ENCODE peak calls at places on chromosomes 6 and 20, in six cellular contexts. H is testis, B is GM12878, J is esophagus muscularis mucosa, I is uterus, M is ovary. F is an unnamed sample. For H3K9me3, the result is how much of the 10 kb centered on the place peaks cover.

GRCh38 chr6:29708432-29709177 is 14.6 kb upstream of the HLA-F start:
- DNase-seq in J (no peak), M (no peak), I (no peak), B (peak), H (no peak), F (no peak)

GRCh38 chr20:408843-409696 is 971 bp downstream of the RBCK1 start:
- DNase-seq in H (no peak), B (no peak), J (no peak), M (no peak), I (no peak), F (no peak)

GRCh38 chr6:15269619-15270018 is 23.8 kb downstream of the JARID2 start:
- DNase-seq in M (no peak), B (no peak), H (no peak), J (no peak), I (no peak), F (no peak)

GRCh38 chr6:57021086-57021720 is 25.3 kb upstream of the KIAA1586 start:
- DNase-seq in J (no peak), H (no peak), I (no peak), M (no peak), B (no peak), F (no peak)

GRCh38 chr6:16409531-16410441 is 171.4 kb downstream of the GMPR start:
- DNase-seq in M (peak), J (peak), H (peak), I (peak), B (no peak), F (peak)

GRCh38 chr20:10263385-10264165 is 44.9 kb downstream of the SNAP25 start:
- DNase-seq in B (no peak), J (peak), I (no peak), H (no peak), M (no peak), F (no peak)

GRCh38 chr20:44715495-44716308 is 533 bp downstream of the CCN5 start:
- DNase-seq in M (no peak), J (no peak), B (no peak), H (no peak), I (no peak), F (no peak)

GRCh38 chr6:2684059-2684749 is 66.5 kb downstream of the MYLK4 start:
- DNase-seq in J (no peak), I (no peak), M (no peak), H (no peak), B (no peak), F (no peak)

GRCh38 chr6:32109765-32110160 is 625 bp upstream of the TNXB start:
- DNase-seq in B (no peak), M (no peak), J (no peak), H (no peak), I (no peak), F (no peak)

DNA sequence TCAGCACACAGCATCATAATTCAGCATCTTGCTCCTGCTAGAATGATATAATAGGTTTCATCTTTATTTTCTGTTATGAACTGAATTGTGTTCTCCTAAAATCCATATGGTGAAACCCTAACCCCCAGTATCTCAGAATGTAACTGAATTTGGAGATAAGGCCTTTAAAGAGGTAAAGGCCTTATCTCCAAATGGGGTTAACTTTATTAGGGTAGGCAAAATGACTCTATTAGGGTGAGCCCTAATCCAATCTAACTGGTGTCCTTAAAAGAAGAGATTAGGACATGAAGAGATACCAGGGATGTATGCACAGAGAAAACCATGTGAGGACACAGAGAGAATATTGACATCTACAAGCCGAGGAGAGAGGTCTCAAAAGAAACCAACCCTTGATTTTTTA is 8.7 kb upstream of the MRS2 start:
- DNase-seq in I (no peak), J (no peak), M (no peak), H (no peak), B (no peak), F (no peak)
- H3K27ac ChIP-seq in I (no peak), J (no peak), M (no peak), H (no peak), B (no peak), F (no peak)

GRCh38 chr6:135851442-135852271 is at the start of gene PDE7B:
- DNase-seq in I (peak), B (no peak), J (no peak), M (peak), H (peak), F (peak)
- TF ChIP-seq POLR2A in I (peak), B (no peak), J (peak), M (peak), H (no peak), F (no peak)

DNA sequence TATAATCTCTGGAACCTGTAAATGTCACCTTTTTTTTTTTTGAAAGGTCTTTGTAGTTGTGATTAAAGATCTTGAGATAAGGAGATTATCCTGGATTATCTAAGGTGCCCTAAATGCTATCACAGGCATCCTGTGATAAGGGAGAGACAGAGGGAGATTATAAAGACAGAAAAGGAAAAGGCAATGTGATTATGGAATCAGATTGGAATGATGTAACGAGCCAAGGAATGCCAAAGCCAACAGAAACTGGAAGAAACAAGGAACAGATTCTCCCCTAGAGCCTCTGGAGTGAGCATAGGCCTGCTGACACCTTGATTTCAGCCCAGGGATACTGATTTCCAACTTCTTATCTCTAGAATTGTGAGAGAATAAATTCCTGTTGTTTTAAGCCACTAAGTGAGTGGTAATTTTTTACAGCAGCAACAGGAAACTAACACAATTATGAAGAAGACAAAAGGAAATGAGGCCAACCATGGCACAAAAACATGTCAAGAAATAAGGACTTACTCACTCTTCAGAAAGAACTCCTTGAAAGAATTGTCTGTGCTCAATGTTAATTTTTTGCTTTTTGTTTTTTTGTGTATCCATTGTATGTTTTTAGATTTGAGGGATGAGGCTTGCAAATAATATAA is 82.7 kb downstream of the CFAP61 start:
- DNase-seq in H (no peak), I (no peak), M (no peak), J (no peak), B (no peak), F (no peak)
- H3K9me3 ChIP-seq in H (under half), I (under half), M (under half), J (under half), B (under half), F (under half)

GRCh38 chr6:26207248-26207801 is 120.1 kb downstream of the HFE start:
- DNase-seq in J (no peak), M (no peak), B (no peak), I (no peak), H (no peak), F (no peak)
- H3K27ac ChIP-seq in J (no peak), M (no peak), B (peak), I (no peak), H (no peak), F (no peak)

GRCh38 chr6:35213824-35214756 is at the start of gene SCUBE3:
- DNase-seq in I (no peak), M (peak), H (peak), B (no peak), J (no peak), F (no peak)
- TF ChIP-seq POLR2A in I (no peak), M (no peak), H (no peak), B (no peak), J (no peak), F (no peak)

GRCh38 chr6:829646-830045 is 136.7 kb upstream of the EXOC2 start:
- DNase-seq in I (no peak), B (no peak), H (no peak), M (no peak), J (no peak), F (no peak)
- H3K9me3 ChIP-seq in I (under half), B (under half), H (under half), M (under half), J (under half), F (under half)

DNA sequence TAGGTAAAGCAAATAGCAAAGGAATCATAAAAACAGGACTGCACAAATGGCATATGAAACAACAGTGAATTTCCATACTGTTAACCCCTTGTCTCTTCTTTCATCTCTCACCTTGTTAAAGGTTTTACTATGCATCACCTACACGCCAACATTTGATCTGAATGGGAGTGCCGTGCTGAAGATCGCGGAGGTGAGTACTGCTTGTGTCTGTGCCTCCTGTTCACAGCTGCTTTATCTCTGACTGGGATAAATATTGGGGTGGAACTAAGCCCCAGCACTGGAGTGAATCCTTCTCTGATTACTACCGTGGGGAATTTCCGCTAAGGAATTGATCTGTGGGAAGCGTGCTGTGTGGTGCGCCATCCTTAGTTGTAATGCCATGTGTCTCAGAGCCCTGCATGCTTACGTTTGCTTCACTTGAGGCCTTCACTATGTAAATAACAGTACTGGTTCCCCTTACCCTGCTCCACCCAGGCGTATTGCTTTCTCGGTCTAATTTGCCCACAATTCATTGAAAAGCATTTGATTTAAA is 11.4 kb upstream of the PBOV1 start:
- DNase-seq in I (no peak), H (no peak), B (no peak), J (no peak), M (no peak), F (no peak)
- H3K27ac ChIP-seq in I (no peak), H (no peak), B (no peak), J (no peak), M (no peak), F (no peak)

DNA sequence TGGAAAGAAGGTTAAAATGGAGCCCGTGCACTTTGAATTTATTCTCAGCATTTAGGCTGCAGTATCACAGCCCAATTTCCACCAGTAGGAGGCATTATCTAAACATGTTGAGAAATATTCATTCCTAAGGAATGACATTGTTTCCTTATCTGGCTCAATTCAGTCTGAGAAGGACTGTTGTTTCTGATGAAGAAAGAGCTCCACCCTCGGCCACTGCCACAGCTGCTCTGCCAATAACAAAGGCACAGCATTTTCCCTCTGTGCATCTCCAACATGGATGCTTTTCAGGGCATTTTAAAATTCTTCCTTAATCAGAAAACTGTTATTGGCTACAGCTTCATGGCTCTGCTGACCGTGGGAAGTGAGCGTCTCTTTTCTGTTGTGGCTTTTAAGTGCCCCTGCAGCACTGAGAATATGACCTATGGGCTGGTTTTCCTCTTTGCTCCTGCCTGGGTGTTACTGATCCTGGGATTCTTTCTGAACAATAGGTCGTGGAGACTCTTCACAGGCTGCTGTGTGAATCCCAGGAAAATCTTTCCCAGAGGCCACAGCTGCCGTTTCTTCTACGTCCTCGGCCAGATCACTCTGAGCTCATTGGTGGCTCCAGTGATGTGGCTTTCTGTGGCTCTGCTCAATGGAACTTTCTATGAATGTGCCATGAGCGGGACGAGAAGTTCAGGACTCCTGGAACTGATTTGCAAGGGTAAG is at the start of gene CALHM5:
- DNase-seq in B (no peak), H (peak), I (peak), J (no peak), M (peak), F (peak)
- TF ChIP-seq POLR2A in B (no peak), H (no peak), I (peak), J (no peak), M (no peak), F (no peak)

DNA sequence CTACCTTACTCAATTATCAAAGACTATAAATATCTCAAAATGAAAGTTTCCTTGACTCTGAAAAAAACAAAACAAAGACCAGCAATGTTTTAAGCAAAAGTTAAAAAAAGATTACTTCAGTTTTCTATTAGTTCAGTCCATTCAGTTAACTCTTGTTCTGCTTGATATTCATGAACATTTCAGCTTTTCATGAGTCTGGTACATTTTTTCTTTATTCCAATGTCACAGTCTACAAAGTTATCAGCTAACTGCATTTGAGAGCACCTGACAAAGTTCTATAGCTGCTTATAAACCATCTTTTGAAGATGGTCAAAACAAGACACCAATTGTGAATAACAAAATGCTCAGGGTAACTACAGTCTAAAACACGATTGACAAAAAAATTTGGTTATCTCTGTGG is 156.1 kb upstream of the NOX3 start:
- DNase-seq in M (no peak), J (no peak), H (no peak), B (no peak), I (no peak), F (no peak)
- H3K9me3 ChIP-seq in M (under half), J (under half), H (under half), B (under half), I (under half), F (under half)

F was measured in heart left ventricle.